ENCODE peak calls at places on chromosomes 13 and 19, in ten cellular contexts. One of them, this sample, is unnamed. For H3K27me3 and H3K4me1, the result is how much of the 10 kb centered on the place peaks cover.

GRCh38 chr19:15463865-15464371 is 426 bp downstream of the RASAL3 start:
- DNase-seq in vagina: no peak
- DNase-seq in tibial nerve: no peak
- DNase-seq in thoracic aorta: no peak
- DNase-seq in aorta: peak
- DNase-seq in psoas muscle: no peak
- DNase-seq in cardiac muscle cell: no peak
- DNase-seq in heart right ventricle: no peak
- DNase-seq in prostate gland: no peak
- DNase-seq in adrenal gland: no peak
- DNase-seq in this sample: peak

GRCh38 chr13:67574320-67575233 is 344.4 kb upstream of the PCDH9 start:
- DNase-seq in vagina: no peak
- DNase-seq in tibial nerve: no peak
- DNase-seq in thoracic aorta: no peak
- DNase-seq in aorta: no peak
- DNase-seq in psoas muscle: no peak
- DNase-seq in cardiac muscle cell: no peak
- DNase-seq in heart right ventricle: no peak
- DNase-seq in prostate gland: no peak
- DNase-seq in adrenal gland: no peak
- DNase-seq in this sample: no peak

GRCh38 chr19:3178377-3178972 is at the start of gene S1PR4:
- DNase-seq in vagina: no peak
- DNase-seq in tibial nerve: no peak
- DNase-seq in thoracic aorta: no peak
- DNase-seq in aorta: no peak
- DNase-seq in psoas muscle: no peak
- DNase-seq in cardiac muscle cell: no peak
- DNase-seq in heart right ventricle: no peak
- DNase-seq in prostate gland: no peak
- DNase-seq in adrenal gland: peak
- DNase-seq in this sample: no peak

GRCh38 chr19:17202249-17202648 is 12.9 kb upstream of the USE1 start:
- DNase-seq in vagina: no peak
- DNase-seq in tibial nerve: no peak
- DNase-seq in thoracic aorta: no peak
- DNase-seq in aorta: no peak
- DNase-seq in psoas muscle: no peak
- DNase-seq in cardiac muscle cell: no peak
- DNase-seq in heart right ventricle: no peak
- DNase-seq in prostate gland: no peak
- DNase-seq in adrenal gland: no peak
- DNase-seq in this sample: no peak

GRCh38 chr19:55384576-55385235 is 614 bp upstream of the TMEM238 start:
- DNase-seq in vagina: no peak
- DNase-seq in tibial nerve: no peak
- DNase-seq in thoracic aorta: no peak
- DNase-seq in aorta: no peak
- DNase-seq in psoas muscle: peak
- DNase-seq in cardiac muscle cell: no peak
- DNase-seq in heart right ventricle: peak
- DNase-seq in prostate gland: no peak
- DNase-seq in adrenal gland: no peak
- DNase-seq in this sample: peak

GRCh38 chr19:1239796-1240737 is 1.5 kb upstream of the ATP5F1D start:
- DNase-seq in vagina: no peak
- DNase-seq in tibial nerve: peak
- DNase-seq in thoracic aorta: no peak
- DNase-seq in aorta: peak
- DNase-seq in psoas muscle: peak
- DNase-seq in cardiac muscle cell: peak
- DNase-seq in heart right ventricle: peak
- DNase-seq in prostate gland: peak
- DNase-seq in adrenal gland: peak
- DNase-seq in this sample: peak

GRCh38 chr13:76879211-76879875 is 6.9 kb downstream of the KCTD12 start:
- DNase-seq in vagina: no peak
- DNase-seq in tibial nerve: no peak
- DNase-seq in thoracic aorta: peak
- DNase-seq in aorta: peak
- DNase-seq in psoas muscle: peak
- DNase-seq in cardiac muscle cell: peak
- DNase-seq in heart right ventricle: peak
- DNase-seq in prostate gland: peak
- DNase-seq in adrenal gland: peak
- DNase-seq in this sample: peak

GRCh38 chr13:112256716-112257497 is 119.2 kb upstream of the SPACA7 start:
- DNase-seq in vagina: peak
- DNase-seq in tibial nerve: no peak
- DNase-seq in thoracic aorta: no peak
- DNase-seq in aorta: no peak
- DNase-seq in psoas muscle: no peak
- DNase-seq in cardiac muscle cell: no peak
- DNase-seq in heart right ventricle: no peak
- DNase-seq in prostate gland: no peak
- DNase-seq in adrenal gland: no peak
- DNase-seq in this sample: no peak

GRCh38 chr19:48896191-48896720 is 2.3 kb downstream of the TULP2 start:
- DNase-seq in vagina: no peak
- DNase-seq in tibial nerve: peak
- DNase-seq in thoracic aorta: no peak
- DNase-seq in aorta: peak
- DNase-seq in psoas muscle: peak
- DNase-seq in cardiac muscle cell: peak
- DNase-seq in heart right ventricle: peak
- DNase-seq in prostate gland: peak
- DNase-seq in adrenal gland: peak
- DNase-seq in this sample: peak

GRCh38 chr13:66618702-66619101 is 611.4 kb downstream of the PCDH9 start:
- DNase-seq in vagina: no peak
- DNase-seq in tibial nerve: no peak
- DNase-seq in thoracic aorta: no peak
- DNase-seq in aorta: no peak
- DNase-seq in psoas muscle: no peak
- DNase-seq in cardiac muscle cell: peak
- DNase-seq in heart right ventricle: no peak
- DNase-seq in prostate gland: no peak
- DNase-seq in adrenal gland: no peak
- DNase-seq in this sample: no peak

GRCh38 chr19:11496391-11497163 is 9.1 kb downstream of the ZNF653 start:
- DNase-seq in vagina: no peak
- DNase-seq in tibial nerve: peak
- DNase-seq in thoracic aorta: peak
- DNase-seq in aorta: peak
- DNase-seq in psoas muscle: peak
- DNase-seq in cardiac muscle cell: peak
- DNase-seq in heart right ventricle: peak
- DNase-seq in prostate gland: peak
- DNase-seq in adrenal gland: peak
- DNase-seq in this sample: peak

GRCh38 chr13:50691176-50691681 is 152.3 kb downstream of the DLEU7 start:
- DNase-seq in vagina: no peak
- DNase-seq in tibial nerve: no peak
- DNase-seq in thoracic aorta: no peak
- DNase-seq in aorta: no peak
- DNase-seq in psoas muscle: no peak
- DNase-seq in cardiac muscle cell: peak
- DNase-seq in heart right ventricle: no peak
- DNase-seq in prostate gland: no peak
- DNase-seq in adrenal gland: no peak
- DNase-seq in this sample: no peak

GRCh38 chr13:62280590-62280989 is 864.9 kb upstream of the PCDH20 start:
- DNase-seq in vagina: no peak
- DNase-seq in tibial nerve: no peak
- DNase-seq in thoracic aorta: no peak
- DNase-seq in aorta: no peak
- DNase-seq in psoas muscle: no peak
- DNase-seq in cardiac muscle cell: no peak
- DNase-seq in heart right ventricle: no peak
- DNase-seq in prostate gland: no peak
- DNase-seq in adrenal gland: no peak
- DNase-seq in this sample: no peak

GRCh38 chr13:114311908-114312307 is 2.4 kb upstream of the CHAMP1 start:
- DNase-seq in vagina: no peak
- DNase-seq in tibial nerve: no peak
- DNase-seq in thoracic aorta: no peak
- DNase-seq in aorta: no peak
- DNase-seq in psoas muscle: no peak
- DNase-seq in cardiac muscle cell: no peak
- DNase-seq in heart right ventricle: no peak
- DNase-seq in prostate gland: no peak
- DNase-seq in adrenal gland: no peak
- DNase-seq in this sample: no peak
- H3K27ac ChIP-seq in vagina: no peak
- H3K27ac ChIP-seq in tibial nerve: no peak
- H3K27ac ChIP-seq in thoracic aorta: no peak
- H3K27ac ChIP-seq in aorta: no peak
- H3K27ac ChIP-seq in psoas muscle: no peak
- H3K27ac ChIP-seq in cardiac muscle cell: no peak
- H3K27ac ChIP-seq in heart right ventricle: no peak
- H3K27ac ChIP-seq in prostate gland: no peak
- H3K27ac ChIP-seq in adrenal gland: no peak
- H3K27ac ChIP-seq in this sample: no peak

DNA sequence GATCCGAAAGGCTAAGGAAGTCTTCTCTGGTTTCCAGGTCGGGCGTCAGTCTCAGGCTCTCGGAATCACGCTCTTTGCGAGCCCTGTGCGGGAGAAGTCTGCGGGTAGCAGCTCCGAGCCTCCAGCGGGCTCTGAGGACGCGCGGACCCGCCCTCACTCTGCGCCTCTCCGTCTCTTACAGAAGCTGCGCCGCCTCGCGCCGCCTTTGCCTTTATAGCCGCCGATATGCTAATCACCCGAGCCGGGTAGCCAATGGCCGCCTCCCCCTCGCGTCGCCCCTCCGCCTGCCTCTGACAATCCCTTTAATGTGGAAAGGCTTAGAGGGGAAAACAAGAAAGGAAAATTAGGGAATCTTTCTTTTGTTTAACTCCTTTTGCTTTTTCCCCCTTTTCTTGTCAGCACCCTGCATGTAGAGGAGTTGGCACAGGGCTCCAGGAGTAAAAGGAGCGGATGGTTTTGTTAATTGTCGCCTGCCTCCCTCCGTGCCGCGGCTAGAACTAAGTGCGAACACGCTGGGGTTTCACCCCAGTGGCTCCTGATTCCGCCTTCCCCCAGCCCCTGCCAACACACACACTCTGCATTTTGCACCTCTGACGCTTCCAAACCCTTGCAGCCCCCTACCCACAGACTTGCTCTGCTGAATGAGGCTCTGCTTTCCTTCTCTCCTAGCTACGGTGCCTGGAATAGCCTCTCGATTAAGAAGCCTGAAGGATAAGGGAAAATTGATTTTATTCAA is at the start of gene PCDH8:
- DNase-seq in vagina: no peak
- DNase-seq in tibial nerve: no peak
- DNase-seq in thoracic aorta: no peak
- DNase-seq in aorta: no peak
- DNase-seq in psoas muscle: no peak
- DNase-seq in cardiac muscle cell: peak
- DNase-seq in heart right ventricle: no peak
- DNase-seq in prostate gland: no peak
- DNase-seq in adrenal gland: no peak
- DNase-seq in this sample: no peak
- H3K27me3 ChIP-seq in vagina: under half
- H3K27me3 ChIP-seq in tibial nerve: half or more
- H3K27me3 ChIP-seq in thoracic aorta: under half
- H3K27me3 ChIP-seq in aorta: under half
- H3K27me3 ChIP-seq in psoas muscle: under half
- H3K27me3 ChIP-seq in cardiac muscle cell: half or more
- H3K27me3 ChIP-seq in heart right ventricle: under half
- H3K27me3 ChIP-seq in prostate gland: under half
- H3K27me3 ChIP-seq in adrenal gland: half or more
- H3K27me3 ChIP-seq in this sample: under half

DNA sequence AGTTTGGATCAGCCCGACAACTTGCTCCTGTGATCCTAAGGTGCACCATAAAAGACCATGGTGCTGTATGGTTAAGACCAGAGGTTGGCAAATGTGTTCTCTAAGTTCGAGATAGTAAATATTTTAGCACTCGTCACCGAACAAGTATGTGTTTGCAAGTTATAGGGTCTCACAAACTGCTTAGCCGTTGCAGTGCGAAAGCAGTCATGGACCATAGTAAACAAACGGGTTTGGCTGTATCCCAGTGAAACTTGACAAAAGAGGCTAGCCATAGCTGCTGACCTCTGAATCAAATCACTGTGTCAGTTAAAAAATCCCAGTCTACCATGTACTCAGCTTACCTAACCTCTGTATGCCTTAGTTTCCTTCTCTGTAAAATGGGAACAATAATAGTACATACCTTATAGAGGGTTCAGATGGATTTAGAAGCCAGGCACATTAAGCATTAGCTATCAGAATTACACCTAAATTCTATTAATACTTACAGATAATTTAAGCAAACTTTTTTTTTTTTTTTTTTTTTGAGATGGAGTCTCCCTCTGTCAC is 72.1 kb downstream of the IPO5 start:
- DNase-seq in vagina: no peak
- DNase-seq in tibial nerve: no peak
- DNase-seq in thoracic aorta: no peak
- DNase-seq in aorta: no peak
- DNase-seq in psoas muscle: no peak
- DNase-seq in cardiac muscle cell: no peak
- DNase-seq in heart right ventricle: no peak
- DNase-seq in prostate gland: no peak
- DNase-seq in adrenal gland: no peak
- DNase-seq in this sample: no peak
- H3K4me1 ChIP-seq in vagina: under half
- H3K4me1 ChIP-seq in tibial nerve: under half
- H3K4me1 ChIP-seq in thoracic aorta: under half
- H3K4me1 ChIP-seq in aorta: under half
- H3K4me1 ChIP-seq in psoas muscle: under half
- H3K4me1 ChIP-seq in cardiac muscle cell: under half
- H3K4me1 ChIP-seq in heart right ventricle: under half
- H3K4me1 ChIP-seq in prostate gland: under half
- H3K4me1 ChIP-seq in adrenal gland: under half
- H3K4me1 ChIP-seq in this sample: under half

DNA sequence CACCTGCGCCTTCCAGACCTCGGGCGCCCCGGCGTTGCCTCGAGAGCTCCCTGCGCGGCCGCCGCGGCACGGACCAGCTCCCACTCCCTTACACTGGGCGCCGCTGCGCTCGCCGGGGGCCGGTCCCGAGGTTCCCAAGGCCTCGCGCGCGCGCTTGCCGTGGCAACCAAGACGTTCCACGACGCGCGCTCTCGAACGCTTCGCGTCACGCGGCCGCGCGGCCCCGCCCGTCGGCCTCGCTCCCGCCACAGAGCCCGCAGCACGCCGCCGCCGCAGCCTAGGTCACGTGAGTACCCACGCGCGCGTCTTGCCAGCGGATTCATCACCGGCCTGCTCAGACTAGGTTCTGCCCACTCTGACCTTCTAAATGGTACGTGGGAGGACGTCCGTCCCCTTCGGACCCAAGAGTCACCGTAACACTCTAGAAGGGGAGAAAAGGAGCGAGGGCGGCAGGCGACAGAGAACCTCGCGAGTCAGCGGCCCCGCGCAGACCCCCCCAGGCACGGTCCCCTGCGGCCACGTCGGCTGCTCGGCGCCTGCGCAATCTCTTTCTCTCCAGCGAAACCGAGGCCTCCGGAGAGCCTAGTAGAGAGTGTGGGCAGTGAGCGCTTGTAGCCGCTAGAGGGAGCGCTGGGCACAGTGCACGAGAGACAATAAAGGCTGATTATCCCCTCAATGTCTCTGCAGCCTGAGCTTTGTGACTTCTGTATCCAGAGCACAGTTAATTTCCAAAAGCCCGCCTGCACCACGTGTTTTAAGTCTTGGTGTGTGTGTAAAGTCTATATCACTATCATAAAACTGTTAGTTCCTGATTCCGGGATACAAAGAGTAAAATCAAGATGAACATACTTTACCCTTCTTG is at the start of gene SPART:
- DNase-seq in vagina: peak
- DNase-seq in tibial nerve: peak
- DNase-seq in thoracic aorta: peak
- DNase-seq in aorta: peak
- DNase-seq in psoas muscle: peak
- DNase-seq in cardiac muscle cell: peak
- DNase-seq in heart right ventricle: peak
- DNase-seq in prostate gland: peak
- DNase-seq in adrenal gland: peak
- DNase-seq in this sample: peak
- H3K27ac ChIP-seq in vagina: peak
- H3K27ac ChIP-seq in tibial nerve: peak
- H3K27ac ChIP-seq in thoracic aorta: peak
- H3K27ac ChIP-seq in aorta: peak
- H3K27ac ChIP-seq in psoas muscle: peak
- H3K27ac ChIP-seq in cardiac muscle cell: peak
- H3K27ac ChIP-seq in heart right ventricle: peak
- H3K27ac ChIP-seq in prostate gland: peak
- H3K27ac ChIP-seq in adrenal gland: peak
- H3K27ac ChIP-seq in this sample: peak

This sample was measured in right cardiac atrium.